ENCODE peak calls at places on chromosome 12, in five cellular contexts. One of them, this sample, is unnamed.

GRCh38 chr12:10110256-10110844 is 11.6 kb upstream of the CLEC1A start:
- DNase-seq in cardiac fibroblast: no peak
- DNase-seq in fibroblast of pulmonary artery: no peak
- DNase-seq in PC-3: no peak
- DNase-seq in Calu3: no peak
- DNase-seq in this sample: no peak

GRCh38 chr12:88643685-88644084 is 63.4 kb upstream of the KITLG start:
- DNase-seq in cardiac fibroblast: peak; percentile 43
- DNase-seq in fibroblast of pulmonary artery: no peak
- DNase-seq in PC-3: no peak
- DNase-seq in Calu3: no peak
- DNase-seq in this sample: peak; percentile 87

GRCh38 chr12:26092706-26093105 is 32.1 kb downstream of the BHLHE41 start:
- DNase-seq in cardiac fibroblast: peak; percentile 51
- DNase-seq in fibroblast of pulmonary artery: peak; percentile 46
- DNase-seq in PC-3: no peak
- DNase-seq in Calu3: no peak
- DNase-seq in this sample: peak; percentile 34

GRCh38 chr12:79367016-79367575 is 323.7 kb downstream of the PAWR start:
- DNase-seq in cardiac fibroblast: no peak
- DNase-seq in fibroblast of pulmonary artery: no peak
- DNase-seq in PC-3: peak; percentile 76
- DNase-seq in Calu3: no peak
- DNase-seq in this sample: no peak

GRCh38 chr12:2168808-2169207 is 116.0 kb downstream of the CACNA1C start:
- DNase-seq in cardiac fibroblast: peak; percentile 59
- DNase-seq in fibroblast of pulmonary artery: peak; percentile 35
- DNase-seq in PC-3: peak; percentile 57
- DNase-seq in Calu3: peak; percentile 63
- DNase-seq in this sample: no peak

GRCh38 chr12:91335724-91336123 is 153.1 kb upstream of the DCN start:
- DNase-seq in cardiac fibroblast: no peak
- DNase-seq in fibroblast of pulmonary artery: no peak
- DNase-seq in PC-3: no peak
- DNase-seq in Calu3: no peak
- DNase-seq in this sample: peak; percentile 78

GRCh38 chr12:76374395-76375020 is 26.3 kb upstream of the BBS10 start:
- DNase-seq in cardiac fibroblast: peak; percentile 58
- DNase-seq in fibroblast of pulmonary artery: no peak
- DNase-seq in PC-3: peak; percentile 57
- DNase-seq in Calu3: peak; percentile 9
- DNase-seq in this sample: peak; percentile 9

GRCh38 chr12:62736596-62736995 is 198.4 kb downstream of the PPM1H start:
- DNase-seq in cardiac fibroblast: no peak
- DNase-seq in fibroblast of pulmonary artery: no peak
- DNase-seq in PC-3: peak; percentile 49
- DNase-seq in Calu3: no peak
- DNase-seq in this sample: no peak

GRCh38 chr12:119036878-119037493 is 55.6 kb downstream of the SRRM4 start:
- DNase-seq in cardiac fibroblast: peak; percentile 12
- DNase-seq in fibroblast of pulmonary artery: peak; percentile 11
- DNase-seq in PC-3: peak; percentile 39
- DNase-seq in Calu3: peak; percentile 37
- DNase-seq in this sample: peak; percentile 16

DNA sequence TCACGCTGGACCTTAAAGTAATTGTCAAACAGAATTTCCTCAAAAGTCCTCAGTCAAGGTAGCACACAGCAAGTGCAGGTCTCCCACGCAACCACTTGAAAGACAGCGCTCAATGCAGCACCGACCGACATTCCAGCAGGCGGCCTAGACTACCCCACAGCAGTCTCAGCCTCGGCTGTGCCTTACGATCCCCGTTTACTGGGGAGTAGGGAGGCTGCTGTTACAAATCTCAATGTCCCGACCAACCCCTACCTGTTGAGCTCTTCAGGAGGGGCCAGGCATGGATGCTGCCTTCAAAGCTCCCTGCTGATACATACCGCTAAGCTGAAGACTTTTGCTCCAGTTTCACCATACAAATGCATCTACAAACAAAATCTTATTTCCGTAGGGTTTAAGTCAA is 21.8 kb downstream of the VPS37B start:
- DNase-seq in cardiac fibroblast: no peak
- DNase-seq in fibroblast of pulmonary artery: no peak
- DNase-seq in PC-3: no peak
- DNase-seq in Calu3: no peak
- DNase-seq in this sample: no peak
- TF ChIP-seq CTCF in cardiac fibroblast: no peak
- TF ChIP-seq CTCF in fibroblast of pulmonary artery: no peak
- TF ChIP-seq CTCF in PC-3: no peak
- TF ChIP-seq CTCF in Calu3: no peak
- TF ChIP-seq CTCF in this sample: no peak

GRCh38 chr12:130195369-130195768 is 33.1 kb downstream of the FZD10 start:
- DNase-seq in cardiac fibroblast: no peak
- DNase-seq in fibroblast of pulmonary artery: no peak
- DNase-seq in PC-3: no peak
- DNase-seq in Calu3: no peak
- DNase-seq in this sample: no peak

GRCh38 chr12:130198026-130198662 is 35.9 kb downstream of the FZD10 start:
- DNase-seq in cardiac fibroblast: no peak
- DNase-seq in fibroblast of pulmonary artery: no peak
- DNase-seq in PC-3: no peak
- DNase-seq in Calu3: no peak
- DNase-seq in this sample: no peak

GRCh38 chr12:130196827-130197226 is 34.6 kb downstream of the FZD10 start:
- DNase-seq in cardiac fibroblast: no peak
- DNase-seq in fibroblast of pulmonary artery: no peak
- DNase-seq in PC-3: no peak
- DNase-seq in Calu3: no peak
- DNase-seq in this sample: no peak

GRCh38 chr12:130194154-130194553 is 31.9 kb downstream of the FZD10 start:
- DNase-seq in cardiac fibroblast: no peak
- DNase-seq in fibroblast of pulmonary artery: no peak
- DNase-seq in PC-3: no peak
- DNase-seq in Calu3: no peak
- DNase-seq in this sample: no peak

GRCh38 chr12:130195776-130196175 is 33.5 kb downstream of the FZD10 start:
- DNase-seq in cardiac fibroblast: no peak
- DNase-seq in fibroblast of pulmonary artery: no peak
- DNase-seq in PC-3: no peak
- DNase-seq in Calu3: no peak
- DNase-seq in this sample: no peak
- TF ChIP-seq CTCF in cardiac fibroblast: no peak
- TF ChIP-seq CTCF in fibroblast of pulmonary artery: no peak
- TF ChIP-seq CTCF in PC-3: no peak
- TF ChIP-seq CTCF in Calu3: no peak
- TF ChIP-seq CTCF in this sample: no peak

GRCh38 chr12:107998863-107999262 is 130.2 kb upstream of the WSCD2 start:
- DNase-seq in cardiac fibroblast: no peak
- DNase-seq in fibroblast of pulmonary artery: no peak
- DNase-seq in PC-3: no peak
- DNase-seq in Calu3: no peak
- DNase-seq in this sample: no peak

GRCh38 chr12:107990325-107990724 is 138.8 kb upstream of the WSCD2 start:
- DNase-seq in cardiac fibroblast: peak; percentile 7
- DNase-seq in fibroblast of pulmonary artery: peak; percentile 16
- DNase-seq in PC-3: peak; percentile 62
- DNase-seq in Calu3: peak; percentile 61
- DNase-seq in this sample: no peak

GRCh38 chr12:107992016-107992415 is 137.1 kb upstream of the WSCD2 start:
- DNase-seq in cardiac fibroblast: no peak
- DNase-seq in fibroblast of pulmonary artery: no peak
- DNase-seq in PC-3: no peak
- DNase-seq in Calu3: no peak
- DNase-seq in this sample: no peak

DNA sequence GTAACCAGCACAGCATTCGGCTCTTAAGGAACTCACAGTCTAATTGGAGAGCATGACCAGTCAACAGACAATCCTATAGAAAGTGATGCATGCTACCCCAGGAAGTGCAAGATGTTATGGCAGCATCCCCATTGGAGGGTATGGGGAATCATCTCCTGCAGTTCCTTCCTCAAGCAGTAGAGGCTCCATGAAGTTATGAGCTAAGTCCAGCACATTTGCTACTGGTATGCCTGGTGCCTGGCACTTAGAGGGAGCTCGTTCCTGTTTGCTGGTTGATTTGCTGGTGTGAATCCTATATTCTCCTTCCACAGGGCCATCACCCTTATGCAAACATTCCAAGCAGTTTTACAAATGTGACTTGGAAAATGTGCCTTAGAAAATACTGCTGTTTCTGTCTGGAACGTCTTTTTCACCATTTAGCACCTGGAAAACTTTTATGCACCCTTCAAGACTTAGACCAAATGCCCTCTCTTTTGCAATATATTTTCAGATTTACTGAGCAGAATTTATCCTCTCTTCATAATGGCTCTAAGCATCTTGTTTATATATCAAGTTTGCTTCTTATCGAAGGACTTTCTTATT is 136.1 kb upstream of the WSCD2 start:
- DNase-seq in cardiac fibroblast: peak; percentile 13
- DNase-seq in fibroblast of pulmonary artery: peak; percentile 38
- DNase-seq in PC-3: peak; percentile 66
- DNase-seq in Calu3: peak; percentile 53
- DNase-seq in this sample: peak; percentile 30
- TF ChIP-seq CTCF in cardiac fibroblast: peak; percentile 32
- TF ChIP-seq CTCF in fibroblast of pulmonary artery: peak; percentile 45
- TF ChIP-seq CTCF in PC-3: peak; percentile 69
- TF ChIP-seq CTCF in Calu3: peak; percentile 56
- TF ChIP-seq CTCF in this sample: peak; percentile 55

GRCh38 chr12:126346087-126346486 is 1280.9 kb downstream of the AACS start:
- DNase-seq in cardiac fibroblast: no peak
- DNase-seq in fibroblast of pulmonary artery: no peak
- DNase-seq in PC-3: no peak
- DNase-seq in Calu3: no peak
- DNase-seq in this sample: no peak
- TF ChIP-seq CTCF in cardiac fibroblast: no peak
- TF ChIP-seq CTCF in fibroblast of pulmonary artery: no peak
- TF ChIP-seq CTCF in PC-3: no peak
- TF ChIP-seq CTCF in Calu3: no peak
- TF ChIP-seq CTCF in this sample: no peak